ENCODE peak calls at places on chromosomes 11 and 22, in seven cellular contexts. R, W, A, I, S, H and T are unnamed samples.

GRCh38 chr11:1369371-1370005 is 20.2 kb upstream of the BRSK2 start:
- DNase-seq in R (no peak), W (no peak), H (no peak), A (no peak), I (no peak), S (no peak), T (no peak)

GRCh38 chr11:123405123-123405592 is 24.9 kb upstream of the GRAMD1B start:
- DNase-seq in H (no peak), W (peak), I (no peak), A (peak), R (no peak), S (peak), T (no peak)

GRCh38 chr11:28874706-28875105 is 766.5 kb downstream of the METTL15 start:
- DNase-seq in R (no peak), I (no peak), S (no peak), H (no peak), A (no peak), W (no peak), T (no peak)

GRCh38 chr22:22235564-22235963 is 9.0 kb upstream of the VPREB1 start:
- DNase-seq in I (no peak), W (no peak), R (peak), S (peak), A (no peak), H (peak), T (no peak)

GRCh38 chr22:27991586-27992293 is 72.7 kb upstream of the PITPNB start:
- DNase-seq in H (no peak), R (no peak), A (no peak), I (no peak), S (no peak), W (no peak), T (no peak)

GRCh38 chr11:62865641-62866040 is 15.1 kb upstream of the SLC3A2 start:
- DNase-seq in H (no peak), R (no peak), A (no peak), I (no peak), S (no peak), W (no peak), T (peak)

GRCh38 chr22:48642550-48642949 is 1185.1 kb downstream of the BRD1 start:
- DNase-seq in A (no peak), R (no peak), S (no peak), I (no peak), W (no peak), H (no peak), T (no peak)

GRCh38 chr22:39543095-39543494 is 10.5 kb upstream of the RPS19BP1 start:
- DNase-seq in S (peak), R (peak), I (no peak), A (no peak), W (no peak), H (peak), T (no peak)

GRCh38 chr11:103811870-103812509 is 224.4 kb upstream of the DDI1 start:
- DNase-seq in A (no peak), W (no peak), H (no peak), S (no peak), I (no peak), R (peak), T (no peak)

GRCh38 chr11:2515401-2516275 is 70.8 kb downstream of the KCNQ1 start:
- DNase-seq in A (peak), S (no peak), W (peak), R (no peak), I (peak), H (no peak), T (no peak)

GRCh38 chr11:127136438-127136837 is 135.9 kb upstream of the KIRREL3 start:
- DNase-seq in H (peak), R (no peak), S (no peak), I (no peak), W (no peak), A (no peak), T (no peak)
- TF ChIP-seq CTCF in H (peak), R (no peak), S (no peak), I (no peak), W (no peak), A (no peak), T (no peak)

GRCh38 chr11:33043221-33043833 is 4.0 kb downstream of the TCP11L1 start:
- DNase-seq in I (no peak), H (no peak), R (no peak), A (no peak), S (no peak), W (no peak), T (no peak)

GRCh38 chr11:33039274-33040126 is at the start of gene TCP11L1:
- DNase-seq in S (peak), I (peak), R (peak), H (peak), A (peak), W (peak), T (peak)

GRCh38 chr11:33040127-33040861 is 922 bp downstream of the TCP11L1 start:
- DNase-seq in R (peak), W (no peak), S (no peak), A (no peak), H (peak), I (no peak), T (peak)

GRCh38 chr11:33044281-33044680 is 4.9 kb downstream of the TCP11L1 start:
- DNase-seq in A (no peak), R (no peak), H (no peak), S (no peak), I (no peak), W (no peak), T (no peak)

GRCh38 chr11:33040862-33041453 is 1.6 kb downstream of the TCP11L1 start:
- DNase-seq in R (no peak), A (no peak), I (no peak), H (no peak), S (no peak), W (no peak), T (no peak)
- H3K4me3 ChIP-seq in R (peak), A (peak), I (peak), H (peak), S (peak), W (peak), T (peak)

DNA sequence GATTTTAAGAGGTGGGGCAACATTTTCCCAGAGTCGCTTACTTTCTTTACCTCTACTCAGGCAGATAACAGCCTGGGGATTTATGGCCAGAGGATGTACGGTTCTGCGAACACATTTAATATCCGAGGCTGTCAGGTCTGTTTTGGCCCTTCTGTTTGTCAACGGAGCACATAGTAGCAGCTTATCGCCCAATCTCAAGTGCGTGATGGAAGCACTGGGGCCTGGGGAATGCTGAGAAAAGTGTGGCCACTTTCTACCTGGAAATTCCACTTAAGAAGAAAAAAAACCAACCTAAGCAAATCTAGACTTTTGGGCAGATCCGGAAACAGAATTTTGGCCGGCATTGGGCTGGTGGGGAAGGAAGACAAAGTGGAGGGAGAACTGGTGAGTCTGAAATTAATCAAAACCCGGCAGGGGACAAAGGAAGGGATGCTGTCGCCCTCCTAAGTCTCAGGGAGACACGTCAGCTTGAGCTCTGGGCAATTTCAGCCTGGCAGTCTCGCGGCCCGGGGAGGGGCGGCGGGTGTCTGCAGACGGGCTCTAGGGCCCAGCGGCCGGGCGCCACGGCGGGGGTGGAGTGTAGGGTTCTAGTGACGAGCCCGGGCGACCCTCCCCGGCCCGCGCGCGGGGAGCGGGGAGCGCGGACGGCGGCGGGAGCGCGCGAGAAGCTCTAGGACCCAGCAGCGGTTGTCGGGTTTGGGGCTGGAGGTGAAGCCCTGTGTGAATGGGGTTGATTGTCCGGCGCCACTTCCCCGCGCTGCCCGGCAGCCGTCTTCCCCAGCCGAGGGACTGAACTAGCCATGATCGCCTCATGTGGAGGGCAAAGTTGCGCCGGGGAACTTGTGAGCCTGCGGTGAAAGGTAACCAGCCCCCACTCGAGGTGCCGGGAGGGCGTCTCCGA is at the start of gene AMOTL1:
- DNase-seq in A (peak), S (peak), W (peak), R (peak), H (peak), I (peak), T (peak)
- TF ChIP-seq CTCF in A (no peak), S (no peak), W (peak), R (no peak), H (peak), I (no peak), T (no peak)

GRCh38 chr11:74696488-74696887 is 34.7 kb downstream of the CHRDL2 start:
- DNase-seq in I (no peak), W (peak), H (no peak), R (no peak), A (no peak), S (peak), T (no peak)
- H3K4me3 ChIP-seq in I (no peak), W (peak), H (peak), R (no peak), A (peak), S (no peak), T (no peak)

DNA sequence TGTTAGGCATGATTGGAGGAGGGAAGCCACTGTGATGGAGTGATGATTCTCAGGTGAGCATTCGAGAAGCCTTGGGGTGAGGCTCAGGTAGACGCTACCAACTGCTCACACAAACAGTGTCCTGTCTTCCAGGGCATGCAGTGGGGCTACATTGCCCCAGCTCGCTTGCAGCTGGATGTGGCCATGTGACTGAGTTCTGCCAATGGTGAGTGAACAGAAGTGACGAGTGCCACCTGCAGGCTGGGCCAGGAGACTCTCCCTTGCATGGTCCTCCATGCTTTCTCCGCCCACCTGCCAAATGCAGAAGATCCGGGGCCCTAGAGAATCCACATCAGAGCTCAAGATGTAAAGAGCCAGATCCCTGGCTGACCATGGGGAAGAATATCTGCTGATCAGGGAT is 195.9 kb downstream of the BCR start:
- DNase-seq in S (no peak), R (peak), W (no peak), I (no peak), H (peak), A (no peak), T (peak)
- TF ChIP-seq CTCF in S (peak), R (peak), W (no peak), I (no peak), H (peak), A (no peak), T (no peak)

GRCh38 chr11:63931876-63932275 is 6.9 kb upstream of the NAA40 start:
- DNase-seq in H (no peak), I (no peak), R (no peak), A (no peak), S (no peak), W (no peak), T (no peak)
- H3K4me3 ChIP-seq in H (no peak), I (no peak), R (no peak), A (no peak), S (no peak), W (no peak), T (no peak)

GRCh38 chr11:133164986-133165385 is 367.3 kb downstream of the OPCML start:
- DNase-seq in A (no peak), I (no peak), H (no peak), W (no peak), R (no peak), S (no peak), T (no peak)

GRCh38 chr11:133168016-133168415 is 364.3 kb downstream of the OPCML start:
- DNase-seq in I (no peak), A (no peak), H (no peak), R (no peak), W (no peak), S (no peak), T (no peak)

GRCh38 chr11:133160754-133161153 is 371.5 kb downstream of the OPCML start:
- DNase-seq in R (no peak), H (no peak), W (no peak), A (no peak), I (no peak), S (no peak), T (no peak)

GRCh38 chr11:133162228-133162627 is 370.1 kb downstream of the OPCML start:
- DNase-seq in R (no peak), A (no peak), H (no peak), S (no peak), W (no peak), I (no peak), T (no peak)

DNA sequence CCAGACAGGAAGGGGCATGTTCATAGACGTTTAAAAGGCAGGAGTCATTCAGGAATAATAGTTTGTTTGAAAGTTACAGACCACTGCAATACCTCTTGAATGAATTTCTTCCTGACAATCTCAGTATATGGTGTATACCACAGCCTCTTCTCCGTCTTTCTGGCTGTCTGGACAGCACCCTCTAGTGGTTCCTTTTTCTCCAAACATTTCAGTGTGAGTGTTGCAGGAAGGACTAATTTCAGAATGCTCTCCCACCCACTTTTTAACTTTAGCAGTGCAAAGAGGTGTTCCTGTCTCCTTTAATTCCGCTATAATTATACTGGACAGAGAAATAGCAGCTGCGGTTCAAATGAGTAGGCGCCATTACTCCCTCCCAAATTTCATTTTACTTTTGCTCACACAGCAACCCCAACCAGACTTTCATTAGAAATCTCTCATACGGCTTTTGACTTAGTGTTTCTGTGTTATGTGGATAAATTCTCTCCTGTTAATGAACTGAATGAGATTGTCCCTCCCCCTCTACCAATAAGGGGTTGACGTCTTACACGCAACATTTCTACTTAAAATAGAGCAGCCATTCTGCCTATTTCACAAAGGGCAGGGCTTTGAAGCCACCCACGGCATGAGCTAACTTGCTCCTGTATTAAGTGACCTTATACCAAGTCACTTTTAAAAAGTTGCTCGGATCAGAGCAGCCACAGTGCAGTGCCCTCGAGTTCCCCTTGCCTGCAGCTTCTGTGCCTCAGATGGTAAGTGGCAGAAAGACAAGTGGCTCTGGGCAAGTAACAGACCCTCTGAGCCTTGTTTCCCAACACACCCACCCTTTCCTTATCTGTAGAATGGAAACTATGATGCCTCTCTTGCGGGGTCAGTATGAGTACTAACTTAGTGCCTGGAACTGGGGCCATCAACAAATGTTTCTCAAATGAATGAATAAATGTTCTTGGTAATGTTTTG is 368.6 kb downstream of the OPCML start:
- DNase-seq in A (no peak), H (peak), S (peak), I (no peak), R (peak), W (peak), T (peak)
- TF ChIP-seq CTCF in A (peak), H (peak), S (peak), I (peak), R (peak), W (peak), T (peak)

DNA sequence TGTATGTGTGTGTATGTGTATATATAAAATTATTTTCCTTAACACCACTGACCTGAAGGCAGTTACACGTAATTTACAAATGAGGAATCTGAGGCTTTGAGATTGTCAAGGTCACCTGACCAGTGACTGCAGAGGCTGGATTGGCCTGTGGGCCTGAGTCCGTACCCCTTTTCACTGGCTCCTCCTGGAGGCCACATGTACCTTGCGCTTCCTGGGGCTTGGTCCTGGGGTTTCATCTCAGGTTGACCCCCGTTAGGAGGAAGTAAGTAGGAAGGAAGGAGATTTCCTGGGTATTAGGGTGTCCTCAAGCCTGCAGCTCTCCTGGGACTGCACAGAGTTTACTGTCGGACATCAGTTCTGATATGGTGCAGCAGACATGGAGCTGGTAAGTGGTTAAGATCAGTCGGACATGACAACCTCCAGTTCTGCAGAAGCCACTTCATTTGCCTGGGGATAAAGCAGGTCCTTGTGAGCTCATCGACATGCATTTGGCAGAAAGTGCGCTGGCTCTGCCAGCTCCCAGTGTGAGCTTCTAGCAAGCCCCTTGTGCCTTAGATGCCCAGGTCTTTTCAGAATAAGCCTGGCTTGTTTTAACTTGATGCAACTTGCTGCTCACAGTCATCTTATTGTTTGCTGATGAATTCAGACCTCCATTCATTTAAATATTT is 36.6 kb downstream of the ST3GAL4 start:
- DNase-seq in S (peak), R (no peak), H (peak), I (no peak), W (peak), A (no peak), T (no peak)
- H3K4me3 ChIP-seq in S (no peak), R (no peak), H (no peak), I (no peak), W (no peak), A (peak), T (no peak)

DNA sequence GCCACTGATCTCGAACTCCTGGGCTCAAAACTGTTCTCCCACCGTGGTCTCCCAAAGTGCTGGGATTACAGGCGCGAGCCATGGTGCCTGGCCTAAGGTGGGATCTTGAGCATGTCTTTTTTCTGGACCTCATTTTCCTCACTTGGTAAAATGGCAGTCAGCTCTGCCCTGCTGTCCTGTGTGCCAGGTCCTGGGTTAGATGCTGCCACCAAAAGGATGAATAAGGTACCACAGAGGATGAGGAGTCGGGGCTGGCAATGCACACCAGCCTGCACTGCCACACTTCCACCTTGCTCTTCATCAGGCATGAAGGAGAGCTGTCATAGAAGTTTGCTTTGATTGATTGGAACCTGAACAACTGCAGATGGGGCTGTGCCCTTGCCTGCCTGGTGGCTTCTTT is 32.3 kb downstream of the ACO2 start:
- DNase-seq in A (no peak), I (no peak), S (no peak), W (no peak), R (no peak), H (peak), T (no peak)
- TF ChIP-seq CTCF in A (no peak), I (peak), S (peak), W (peak), R (peak), H (peak), T (no peak)